ENCODE peak calls at places on chromosomes 2 and 18, in four cellular contexts. One of them, this sample, is unnamed.

GRCh38 chr2:69893684-69894481 is at the start of gene SNRNP27:
- DNase-seq in IMR-90: peak
- DNase-seq in mesendoderm: peak
- DNase-seq in neuronal stem cell: peak
- DNase-seq in this sample: peak

GRCh38 chr2:166803314-166803986 is 84.8 kb upstream of the XIRP2 start:
- DNase-seq in IMR-90: peak
- DNase-seq in mesendoderm: no peak
- DNase-seq in neuronal stem cell: no peak
- DNase-seq in this sample: no peak

GRCh38 chr2:105641389-105641811 is 103.3 kb upstream of the NCK2 start:
- DNase-seq in IMR-90: no peak
- DNase-seq in mesendoderm: no peak
- DNase-seq in neuronal stem cell: no peak
- DNase-seq in this sample: no peak

GRCh38 chr2:128642316-128642715 is 323.6 kb upstream of the HS6ST1 start:
- DNase-seq in IMR-90: no peak
- DNase-seq in mesendoderm: no peak
- DNase-seq in neuronal stem cell: no peak
- DNase-seq in this sample: peak

GRCh38 chr2:153222231-153223165 is 256.1 kb downstream of the RPRM start:
- DNase-seq in IMR-90: no peak
- DNase-seq in mesendoderm: no peak
- DNase-seq in neuronal stem cell: no peak
- DNase-seq in this sample: peak

GRCh38 chr2:220000586-220000985 is 373.2 kb downstream of the SLC4A3 start:
- DNase-seq in IMR-90: no peak
- DNase-seq in mesendoderm: no peak
- DNase-seq in neuronal stem cell: no peak
- DNase-seq in this sample: no peak

GRCh38 chr18:10010611-10011015 is 96.8 kb downstream of the VAPA start:
- DNase-seq in IMR-90: peak
- DNase-seq in mesendoderm: no peak
- DNase-seq in neuronal stem cell: no peak
- DNase-seq in this sample: no peak

GRCh38 chr2:207514451-207514850 is 15.3 kb upstream of the CREB1 start:
- DNase-seq in IMR-90: no peak
- DNase-seq in mesendoderm: no peak
- DNase-seq in neuronal stem cell: no peak
- DNase-seq in this sample: no peak

GRCh38 chr2:10518470-10519060 is 70.4 kb upstream of the ODC1 start:
- DNase-seq in IMR-90: no peak
- DNase-seq in mesendoderm: no peak
- DNase-seq in neuronal stem cell: no peak
- DNase-seq in this sample: no peak

GRCh38 chr2:236638707-236639106 is 69.1 kb downstream of the ACKR3 start:
- DNase-seq in IMR-90: no peak
- DNase-seq in mesendoderm: no peak
- DNase-seq in neuronal stem cell: no peak
- DNase-seq in this sample: no peak

GRCh38 chr2:84908948-84909713 is 3.7 kb downstream of the TMSB10 start:
- DNase-seq in IMR-90: no peak
- DNase-seq in mesendoderm: no peak
- DNase-seq in neuronal stem cell: no peak
- DNase-seq in this sample: no peak
- H2BK15ac ChIP-seq in IMR-90: no peak
- H2BK15ac ChIP-seq in mesendoderm: no peak
- H2BK15ac ChIP-seq in neuronal stem cell: no peak
- H2BK15ac ChIP-seq in this sample: no peak

GRCh38 chr2:231648579-231649174 is 56.0 kb downstream of the TEX44 start:
- DNase-seq in IMR-90: peak
- DNase-seq in mesendoderm: peak
- DNase-seq in neuronal stem cell: no peak
- DNase-seq in this sample: peak
- H2BK15ac ChIP-seq in IMR-90: no peak
- H2BK15ac ChIP-seq in mesendoderm: no peak
- H2BK15ac ChIP-seq in neuronal stem cell: no peak
- H2BK15ac ChIP-seq in this sample: no peak

GRCh38 chr18:3057526-3057925 is 44.6 kb upstream of the LPIN2 start:
- DNase-seq in IMR-90: no peak
- DNase-seq in mesendoderm: no peak
- DNase-seq in neuronal stem cell: no peak
- DNase-seq in this sample: no peak
- H2BK15ac ChIP-seq in IMR-90: no peak
- H2BK15ac ChIP-seq in mesendoderm: no peak
- H2BK15ac ChIP-seq in neuronal stem cell: peak
- H2BK15ac ChIP-seq in this sample: no peak

GRCh38 chr2:74178211-74179062 is at the start of gene MOB1A:
- DNase-seq in IMR-90: peak
- DNase-seq in mesendoderm: peak
- DNase-seq in neuronal stem cell: peak
- DNase-seq in this sample: peak
- H2BK15ac ChIP-seq in IMR-90: no peak
- H2BK15ac ChIP-seq in mesendoderm: no peak
- H2BK15ac ChIP-seq in neuronal stem cell: no peak
- H2BK15ac ChIP-seq in this sample: no peak

DNA sequence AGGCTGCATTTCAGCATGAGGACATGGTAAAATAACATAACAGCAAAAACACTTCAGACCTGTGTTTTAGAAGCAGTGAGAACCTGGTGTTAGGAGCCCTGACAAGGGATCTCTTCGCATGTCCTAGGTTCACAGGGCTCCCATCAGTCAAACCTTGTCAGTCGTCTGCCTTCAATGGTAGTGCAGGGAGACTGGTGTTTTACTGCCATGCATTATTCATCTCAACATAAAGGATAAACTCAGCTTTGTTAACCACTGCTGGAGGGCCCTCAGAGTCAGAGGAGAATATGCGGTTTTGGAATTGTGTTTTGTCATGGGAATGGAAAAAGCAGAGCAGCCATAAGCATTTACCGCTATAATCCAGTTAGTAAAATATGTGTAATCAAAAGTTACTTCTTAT is 275.9 kb upstream of the GCFC2 start:
- DNase-seq in IMR-90: no peak
- DNase-seq in mesendoderm: no peak
- DNase-seq in neuronal stem cell: no peak
- DNase-seq in this sample: no peak
- H2BK15ac ChIP-seq in IMR-90: no peak
- H2BK15ac ChIP-seq in mesendoderm: no peak
- H2BK15ac ChIP-seq in neuronal stem cell: no peak
- H2BK15ac ChIP-seq in this sample: no peak

GRCh38 chr2:130370490-130370889 is 14.6 kb downstream of the PTPN18 start:
- DNase-seq in IMR-90: no peak
- DNase-seq in mesendoderm: no peak
- DNase-seq in neuronal stem cell: no peak
- DNase-seq in this sample: no peak
- H2BK15ac ChIP-seq in IMR-90: no peak
- H2BK15ac ChIP-seq in mesendoderm: no peak
- H2BK15ac ChIP-seq in neuronal stem cell: no peak
- H2BK15ac ChIP-seq in this sample: no peak

DNA sequence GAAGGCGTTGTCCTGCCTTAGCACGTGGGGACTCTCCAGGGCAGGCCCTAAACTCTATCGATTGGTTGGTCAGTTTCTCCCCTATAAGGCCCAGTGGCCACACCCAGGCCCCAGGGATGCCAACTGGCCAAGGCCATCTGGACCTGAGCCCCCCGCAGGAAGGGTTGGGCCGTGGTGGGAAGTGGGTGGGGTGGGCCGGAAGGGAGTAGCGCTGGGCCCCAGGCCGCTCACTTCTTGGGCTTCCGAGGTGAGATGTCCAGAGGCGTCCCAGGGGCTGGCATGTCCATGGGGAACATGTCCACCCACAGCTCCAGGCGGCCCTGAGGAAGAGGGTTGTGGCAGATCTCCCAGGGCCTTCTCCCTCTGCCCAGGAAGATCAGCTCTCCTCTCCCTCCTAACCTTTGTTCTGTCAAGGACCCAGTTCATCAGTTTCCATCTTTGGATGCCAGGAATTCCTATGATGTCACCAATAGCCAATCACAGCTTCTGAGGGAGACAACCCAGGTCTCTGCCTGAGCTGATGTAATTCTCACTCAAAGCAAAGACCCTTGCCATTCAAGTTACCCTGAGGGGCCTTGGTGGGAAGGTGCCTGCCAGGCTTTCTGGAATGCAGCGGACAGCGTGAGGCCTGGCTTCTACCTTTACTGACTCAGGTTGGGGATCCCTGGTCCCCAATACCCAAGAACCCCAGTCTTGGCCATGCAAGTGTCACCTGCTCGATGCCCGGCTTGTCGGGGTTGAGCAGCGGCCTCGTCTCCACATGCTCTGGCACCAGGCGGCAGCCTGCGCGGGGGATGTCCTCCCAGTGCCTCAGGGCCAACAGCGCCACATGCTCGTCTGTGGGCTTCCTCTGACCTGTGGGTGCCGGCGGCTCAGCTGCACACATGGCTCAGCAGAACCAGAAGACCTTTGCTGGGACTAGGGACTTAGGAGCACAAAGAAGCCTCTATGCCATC is 14.4 kb downstream of the OTOF start:
- DNase-seq in IMR-90: no peak
- DNase-seq in mesendoderm: peak
- DNase-seq in neuronal stem cell: peak
- DNase-seq in this sample: peak
- H2BK15ac ChIP-seq in IMR-90: no peak
- H2BK15ac ChIP-seq in mesendoderm: no peak
- H2BK15ac ChIP-seq in neuronal stem cell: peak
- H2BK15ac ChIP-seq in this sample: no peak

GRCh38 chr2:63287961-63288360 is 237.3 kb downstream of the OTX1 start:
- DNase-seq in IMR-90: no peak
- DNase-seq in mesendoderm: no peak
- DNase-seq in neuronal stem cell: no peak
- DNase-seq in this sample: no peak

GRCh38 chr2:63283273-63283672 is 232.6 kb downstream of the OTX1 start:
- DNase-seq in IMR-90: no peak
- DNase-seq in mesendoderm: no peak
- DNase-seq in neuronal stem cell: no peak
- DNase-seq in this sample: no peak
- H2BK15ac ChIP-seq in IMR-90: no peak
- H2BK15ac ChIP-seq in mesendoderm: no peak
- H2BK15ac ChIP-seq in neuronal stem cell: no peak
- H2BK15ac ChIP-seq in this sample: no peak